ENCODE peak calls at places on chromosomes 7 and 10, in five cellular contexts. K, C, B, Q and E are unnamed samples. For H3K4me1, the result is how much of the 10 kb centered on the place peaks cover.

GRCh38 chr7:133237545-133237944 is 15.3 kb upstream of the EXOC4 start:
- DNase-seq in K (no peak), C (no peak), B (no peak), Q (no peak), E (no peak)

GRCh38 chr10:110395350-110396283 is 90.9 kb upstream of the SMNDC1 start:
- DNase-seq in K (peak), Q (peak), C (no peak), B (no peak), E (no peak)

GRCh38 chr7:158564648-158565005 is 23.0 kb downstream of the PTPRN2 start:
- DNase-seq in Q (no peak), B (no peak), C (no peak), K (no peak), E (no peak)

GRCh38 chr10:91891285-91892001 is 17.8 kb downstream of the FGFBP3 start:
- DNase-seq in C (no peak), K (no peak), B (no peak), Q (no peak), E (no peak)

GRCh38 chr7:134823400-134823799 is 44.0 kb downstream of the CALD1 start:
- DNase-seq in K (no peak), B (no peak), Q (no peak), C (no peak), E (no peak)

GRCh38 chr7:159049266-159050025 is 95.2 kb downstream of the VIPR2 start:
- DNase-seq in B (peak), Q (no peak), C (peak), K (no peak), E (peak)

GRCh38 chr10:6136215-6137201 is 47.7 kb downstream of the RBM17 start:
- DNase-seq in C (no peak), K (no peak), Q (peak), B (no peak), E (no peak)

GRCh38 chr7:23093546-23093945 is 12.0 kb upstream of the KLHL7 start:
- DNase-seq in K (no peak), Q (no peak), C (no peak), B (no peak), E (no peak)

GRCh38 chr7:100509213-100509612 is 25.5 kb downstream of the NYAP1 start:
- DNase-seq in C (no peak), Q (no peak), B (no peak), K (no peak), E (peak)

GRCh38 chr7:45157286-45157652 is 322 bp upstream of the RAMP3 start:
- DNase-seq in Q (no peak), B (no peak), C (no peak), K (no peak), E (no peak)

GRCh38 chr10:110912374-110912773 is 6.6 kb downstream of the BBIP1 start:
- DNase-seq in Q (no peak), B (no peak), C (no peak), K (no peak), E (no peak)

GRCh38 chr7:77791336-77791735 is 6.9 kb downstream of the TMEM60 start:
- DNase-seq in C (no peak), K (no peak), Q (no peak), B (no peak), E (peak)

GRCh38 chr10:129621694-129622093 is 154.7 kb downstream of the MGMT start:
- DNase-seq in C (no peak), Q (no peak), K (no peak), B (no peak), E (no peak)

GRCh38 chr10:58775960-58776574 is 263.4 kb downstream of the BICC1 start:
- DNase-seq in K (no peak), C (no peak), Q (no peak), B (no peak), E (no peak)

GRCh38 chr7:111266613-111267012 is 175.7 kb downstream of the LRRN3 start:
- DNase-seq in K (no peak), Q (no peak), C (no peak), B (no peak), E (no peak)

GRCh38 chr7:159169391-159169790 is 24.7 kb upstream of the VIPR2 start:
- DNase-seq in K (no peak), Q (no peak), C (no peak), B (no peak), E (no peak)

GRCh38 chr10:12928571-12928970 is 72.9 kb downstream of the CCDC3 start:
- DNase-seq in B (no peak), C (no peak), Q (no peak), K (no peak), E (no peak)

GRCh38 chr10:5507649-5508131 is 8.3 kb upstream of the CALML5 start:
- DNase-seq in Q (no peak), K (no peak), B (no peak), C (no peak), E (no peak)

GRCh38 chr10:102170602-102171001 is 18.4 kb downstream of the NOLC1 start:
- DNase-seq in Q (no peak), C (no peak), K (no peak), B (no peak), E (no peak)

GRCh38 chr7:94056796-94057207 is 52.6 kb upstream of the BET1 start:
- DNase-seq in C (no peak), B (no peak), K (no peak), Q (no peak), E (no peak)

GRCh38 chr10:44975487-44976331 is 2.9 kb downstream of the DEPP1 start:
- DNase-seq in K (peak), B (no peak), C (no peak), Q (no peak), E (no peak)

GRCh38 chr7:20799566-20800377 is 13.1 kb upstream of the SP8 start:
- DNase-seq in K (no peak), C (no peak), Q (no peak), B (no peak), E (no peak)

GRCh38 chr10:66928000-66928770 is 2.3 kb downstream of the LRRTM3 start:
- DNase-seq in K (no peak), Q (no peak), C (no peak), B (no peak), E (no peak)

GRCh38 chr10:101018600-101019439 is 12.1 kb downstream of the PDZD7 start:
- DNase-seq in Q (no peak), K (peak), B (no peak), C (no peak), E (peak)

GRCh38 chr7:120991570-120991969 is 3.1 kb downstream of the CPED1 start:
- DNase-seq in B (no peak), C (no peak), Q (no peak), K (no peak), E (no peak)

GRCh38 chr10:67790534-67791408 is 47.2 kb downstream of the DNAJC12 start:
- DNase-seq in B (no peak), Q (no peak), K (peak), C (no peak), E (no peak)

GRCh38 chr10:63711866-63712716 is 190.9 kb downstream of the REEP3 start:
- DNase-seq in C (peak), Q (no peak), B (peak), K (peak), E (peak)

GRCh38 chr7:92634924-92635519 is 44.8 kb upstream of the FAM133B start:
- DNase-seq in B (no peak), C (no peak), K (peak), Q (no peak), E (no peak)

GRCh38 chr10:59432207-59432900 is 70.0 kb upstream of the FAM13C start:
- DNase-seq in Q (no peak), B (no peak), K (no peak), C (no peak), E (peak)

GRCh38 chr7:28149291-28150101 is 31.1 kb downstream of the JAZF1 start:
- DNase-seq in C (no peak), K (no peak), B (no peak), Q (peak), E (no peak)

GRCh38 chr7:74656911-74657691 is 417 bp upstream of the GTF2I start:
- DNase-seq in B (peak), C (no peak), K (peak), Q (peak), E (peak)
- TF ChIP-seq POLR2A in B (no peak), C (no peak), K (no peak), Q (peak), E (peak)

GRCh38 chr10:14587540-14588083 is 187.1 kb downstream of the FAM107B start:
- DNase-seq in Q (no peak), C (no peak), B (no peak), K (no peak), E (no peak)

GRCh38 chr10:14584643-14585042 is 190.1 kb downstream of the FAM107B start:
- DNase-seq in C (no peak), K (no peak), B (no peak), Q (no peak), E (no peak)

GRCh38 chr10:14585287-14586193 is 189.2 kb downstream of the FAM107B start:
- DNase-seq in B (no peak), Q (no peak), C (no peak), K (no peak), E (no peak)

GRCh38 chr10:14586901-14587300 is 187.8 kb downstream of the FAM107B start:
- DNase-seq in B (no peak), Q (no peak), K (no peak), C (no peak), E (no peak)

DNA sequence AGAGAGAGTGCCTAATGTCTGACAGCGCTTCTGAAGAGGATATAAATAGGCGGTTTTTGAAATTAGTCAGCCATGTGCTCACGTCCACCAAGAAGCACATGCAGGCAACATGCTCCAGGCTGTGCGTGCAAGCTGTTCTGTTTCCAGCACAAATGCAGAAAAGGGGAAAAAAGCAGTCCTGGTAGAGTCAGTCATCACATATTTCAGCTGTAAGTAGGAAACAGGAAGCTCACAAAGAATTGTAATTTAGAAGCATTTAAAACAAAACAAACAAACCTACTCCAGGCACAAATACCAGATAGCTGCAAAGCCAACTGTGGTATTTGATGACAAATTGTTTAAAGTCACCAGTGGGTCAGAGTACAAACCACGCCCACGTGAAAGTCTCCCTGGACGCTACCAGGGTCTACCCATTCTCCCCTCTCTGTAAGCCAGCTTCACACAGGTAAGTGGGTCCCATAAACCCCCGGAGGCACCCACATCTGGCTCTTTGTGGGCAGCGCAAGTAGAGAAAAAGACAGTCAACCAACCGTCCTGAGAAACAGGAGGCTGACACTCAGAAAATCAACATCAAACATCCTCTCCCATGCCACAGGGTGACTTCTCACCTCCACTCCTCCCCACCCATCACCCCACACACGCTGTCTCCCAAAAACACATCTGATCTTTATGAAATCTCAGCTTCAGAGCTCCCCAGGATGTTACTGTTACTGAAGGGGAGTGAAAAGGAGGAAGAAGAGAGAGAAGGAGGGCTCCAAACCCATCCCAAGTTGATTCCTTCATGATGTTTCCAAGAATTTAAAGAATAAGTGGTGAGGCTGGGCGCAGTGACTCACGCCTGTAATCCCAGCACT is 186.4 kb downstream of the FAM107B start:
- DNase-seq in C (no peak), Q (no peak), K (no peak), B (no peak), E (no peak)
- H3K4me1 ChIP-seq in C (under half), Q (half or more), K (half or more), B (under half), E (under half)

DNA sequence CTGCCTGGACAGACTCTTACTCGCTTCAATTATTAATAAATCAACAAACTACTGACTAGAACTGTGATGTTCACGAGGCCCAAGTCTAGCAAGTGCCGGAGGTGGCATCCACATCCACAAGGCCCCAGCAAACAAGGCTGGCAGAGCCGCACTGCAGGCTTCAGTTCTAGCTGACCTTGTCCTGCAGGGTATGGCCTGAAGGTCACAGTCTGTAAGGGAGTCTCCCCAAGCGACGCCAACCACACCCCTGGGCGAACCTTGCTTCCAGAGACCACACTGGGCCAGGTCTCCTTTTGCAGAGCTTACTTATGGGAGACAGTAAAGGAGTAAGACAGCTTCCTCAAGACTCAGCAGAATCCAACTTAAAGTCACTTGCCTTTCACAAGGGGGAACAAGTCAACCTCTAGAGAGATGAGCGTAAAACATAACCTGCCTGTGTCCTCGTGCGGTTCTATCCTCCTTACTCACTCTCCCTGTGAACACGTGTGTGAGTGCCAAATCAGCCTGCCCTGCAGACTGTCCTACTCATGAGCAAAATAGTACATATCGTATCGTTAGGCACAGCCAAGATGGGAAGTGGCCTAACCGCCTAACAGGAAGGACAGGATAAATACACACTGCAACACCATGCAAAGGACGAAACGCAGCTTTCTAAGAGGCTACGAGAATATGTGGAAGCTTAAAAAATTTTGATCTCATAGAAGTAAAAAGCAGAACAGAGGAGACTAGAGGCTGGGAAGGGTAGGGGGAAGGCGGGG is 22.7 kb downstream of the FAM53B start:
- DNase-seq in Q (no peak), K (no peak), B (no peak), C (no peak), E (peak)
- TF ChIP-seq POLR2AphosphoS5 in Q (no peak), K (no peak), B (peak), C (no peak), E (peak)

GRCh38 chr10:79445708-79446450 is 455 bp upstream of the ZCCHC24 start:
- DNase-seq in K (peak), C (no peak), B (peak), Q (peak), E (peak)
- TF ChIP-seq POLR2A in K (peak), C (peak), B (peak), Q (no peak), E (no peak)

DNA sequence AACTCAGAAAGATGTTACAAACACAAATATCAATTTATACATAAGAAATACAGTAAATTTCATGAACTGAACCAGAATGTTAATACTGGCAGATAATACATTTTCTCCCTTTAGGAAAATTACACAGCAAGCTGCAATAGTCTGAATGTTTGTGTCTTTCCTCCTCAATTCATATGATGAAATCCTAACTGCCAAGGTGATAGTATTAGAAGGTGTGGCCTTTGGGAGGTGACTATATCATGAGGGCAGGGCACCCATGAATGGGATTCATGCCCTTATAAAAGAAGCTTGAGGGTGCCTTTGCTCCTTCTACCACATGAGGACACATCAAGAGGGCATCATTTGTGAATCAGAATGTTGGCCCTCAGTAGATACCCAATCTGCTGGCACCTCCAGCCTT is 64.3 kb upstream of the GPR22 start:
- DNase-seq in Q (no peak), K (peak), B (no peak), C (no peak), E (no peak)
- H3K4me1 ChIP-seq in Q (under half), K (under half), B (under half), C (under half), E (under half)